ENCODE peak calls at places on chromosomes 6 and 20, in five cellular contexts. V is neural progenitor cell, L is PC-9, J is NCI-H1092 treated with DMSO at 0.1 percent for 48 hours, Y is Caki2. Z is an unnamed sample.

GRCh38 chr6:5818959-5819358 is 187.8 kb downstream of the NRN1 start:
- DNase-seq in J (no peak), Y (no peak), V (no peak), L (no peak), Z (no peak)

GRCh38 chr6:32047084-32047478 is 8.9 kb downstream of the CYP21A2 start:
- DNase-seq in Y (peak; percentile 51), L (peak; percentile 59), J (no peak), V (no peak), Z (no peak)

GRCh38 chr6:150894935-150895686 is 29.6 kb downstream of the MTHFD1L start:
- DNase-seq in Y (no peak), J (peak; percentile 78), L (peak; percentile 88), V (peak; percentile 13), Z (peak; percentile 32)

GRCh38 chr6:75230484-75231325 is 12.9 kb downstream of the COX7A2 start:
- DNase-seq in Y (peak; percentile 43), L (no peak), V (peak; percentile 66), J (peak; percentile 7), Z (no peak)

GRCh38 chr6:31575952-31576684 is 753 bp downstream of the TNF start:
- DNase-seq in V (no peak), L (no peak), Y (no peak), J (no peak), Z (no peak)

GRCh38 chr6:42007753-42008528 is 42.4 kb upstream of the TAF8 start:
- DNase-seq in J (no peak), Y (no peak), L (no peak), V (no peak), Z (no peak)

GRCh38 chr6:137723273-137724017 is 143.6 kb upstream of the TNFAIP3 start:
- DNase-seq in L (no peak), Y (no peak), J (no peak), V (no peak), Z (no peak)

GRCh38 chr6:15593798-15594197 is 69.0 kb downstream of the DTNBP1 start:
- DNase-seq in Y (no peak), J (no peak), L (no peak), V (no peak), Z (no peak)

GRCh38 chr6:88728756-88729155 is 234.7 kb downstream of the RNGTT start:
- DNase-seq in J (no peak), V (peak; percentile 54), L (no peak), Y (no peak), Z (no peak)

GRCh38 chr6:142284419-142284818 is 17.4 kb upstream of the ADGRG6 start:
- DNase-seq in J (no peak), L (no peak), V (no peak), Y (no peak), Z (no peak)

GRCh38 chr6:109258129-109258528 is 124.1 kb downstream of the CD164 start:
- DNase-seq in L (no peak), J (no peak), V (no peak), Y (no peak), Z (no peak)

GRCh38 chr6:34242252-34243130 is 5.8 kb downstream of the HMGA1 start:
- DNase-seq in V (no peak), J (no peak), L (no peak), Y (no peak), Z (no peak)

GRCh38 chr20:39036011-39036410 is 73.9 kb downstream of the DHX35 start:
- DNase-seq in J (no peak), V (no peak), Y (no peak), L (no peak), Z (no peak)

GRCh38 chr6:1865585-1865984 is 255.9 kb downstream of the FOXC1 start:
- DNase-seq in L (no peak), J (no peak), V (no peak), Y (no peak), Z (no peak)

GRCh38 chr20:31414381-31414780 is 8.4 kb upstream of the DEFB121 start:
- DNase-seq in L (no peak), Y (no peak), J (no peak), V (no peak), Z (no peak)

GRCh38 chr6:118708736-118709135 is 57.3 kb upstream of the CEP85L start:
- DNase-seq in Y (no peak), L (peak; percentile 95), J (no peak), V (no peak), Z (no peak)

GRCh38 chr20:22801528-22801927 is 217.2 kb upstream of the FOXA2 start:
- DNase-seq in L (no peak), J (no peak), Y (no peak), V (no peak), Z (no peak)

Z was measured in kidney epithelial cell.